ENCODE peak calls at places on chromosome 22, in seven cellular contexts. O is HCT116, Q is HepG2, N is mammary epithelial cell, W is suprapubic skin, S is heart right ventricle, V is GM13976. Y is an unnamed sample.

GRCh38 chr22:40183029-40183581 is 5.4 kb downstream of the TNRC6B start:
- DNase-seq in O (no peak), Q (peak; percentile 68), N (peak; percentile 50), W (no peak), S (no peak), V (no peak), Y (no peak)

GRCh38 chr22:39013923-39014722 is at the start of gene APOBEC3C:
- DNase-seq in O (peak; percentile 65), Q (peak; percentile 75), N (peak; percentile 86), W (peak; percentile 85), S (peak; percentile 65), V (peak; percentile 89), Y (peak; percentile 58)

GRCh38 chr22:27456696-27457503 is 344.7 kb downstream of the MN1 start:
- DNase-seq in O (no peak), Q (no peak), N (peak; percentile 94), W (no peak), S (no peak), V (no peak), Y (no peak)

GRCh38 chr22:40607506-40607905 is 29.0 kb downstream of the MRTFA start:
- DNase-seq in O (no peak), Q (no peak), N (no peak), W (no peak), S (no peak), V (no peak), Y (no peak)

GRCh38 chr22:24009227-24010017 is 1.7 kb upstream of the CABIN1 start:
- DNase-seq in O (no peak), Q (peak; percentile 97), N (no peak), W (no peak), S (no peak), V (no peak), Y (no peak)

GRCh38 chr22:35661377-35661937 is 13.2 kb downstream of the APOL6 start:
- DNase-seq in O (no peak), Q (no peak), N (peak; percentile 27), W (no peak), S (no peak), V (no peak), Y (no peak)

GRCh38 chr22:30212363-30212995 is 34.1 kb downstream of the LIF start:
- DNase-seq in O (peak; percentile 93), Q (peak; percentile 96), N (peak; percentile 99), W (no peak), S (peak; percentile 47), V (no peak), Y (no peak)

GRCh38 chr22:36330655-36331305 is 57.0 kb downstream of the MYH9 start:
- DNase-seq in O (no peak), Q (no peak), N (no peak), W (no peak), S (peak; percentile 64), V (no peak), Y (no peak)

GRCh38 chr22:39622881-39623367 is 52.4 kb downstream of the CACNA1I start:
- DNase-seq in O (peak; percentile 40), Q (peak; percentile 16), N (peak; percentile 11), W (no peak), S (peak; percentile 66), V (peak; percentile 83), Y (peak; percentile 84)

GRCh38 chr22:47232753-47233152 is 470.3 kb downstream of the TBC1D22A start:
- DNase-seq in O (no peak), Q (no peak), N (no peak), W (no peak), S (no peak), V (no peak), Y (no peak)

GRCh38 chr22:20728523-20729190 is 45.3 kb upstream of the SERPIND1 start:
- DNase-seq in O (no peak), Q (no peak), N (no peak), W (no peak), S (no peak), V (no peak), Y (no peak)

GRCh38 chr22:35323305-35323704 is 23.6 kb downstream of the TOM1 start:
- DNase-seq in O (no peak), Q (no peak), N (no peak), W (no peak), S (no peak), V (no peak), Y (no peak)

GRCh38 chr22:44895296-44896055 is 114.3 kb downstream of the PHF21B start:
- DNase-seq in O (no peak), Q (no peak), N (no peak), W (peak; percentile 52), S (no peak), V (peak; percentile 18), Y (no peak)

GRCh38 chr22:46546466-46547178 is 9.2 kb upstream of the CELSR1 start:
- DNase-seq in O (no peak), Q (no peak), N (peak; percentile 36), W (no peak), S (peak; percentile 82), V (no peak), Y (no peak)

GRCh38 chr22:42376721-42377177 is 55.5 kb downstream of the NFAM1 start:
- DNase-seq in O (no peak), Q (no peak), N (no peak), W (peak; percentile 94), S (peak; percentile 73), V (no peak), Y (peak; percentile 64)

GRCh38 chr22:34111210-34111824 is 191.0 kb upstream of the LARGE1 start:
- DNase-seq in O (no peak), Q (peak; percentile 22), N (peak; percentile 17), W (no peak), S (no peak), V (peak; percentile 55), Y (peak; percentile 46)
- TF ChIP-seq CTCF in O (peak; percentile 51), Q (peak; percentile 76), N (peak; percentile 72), W (no peak), S (peak; percentile 75), V (peak; percentile 55), Y (peak; percentile 77)

DNA sequence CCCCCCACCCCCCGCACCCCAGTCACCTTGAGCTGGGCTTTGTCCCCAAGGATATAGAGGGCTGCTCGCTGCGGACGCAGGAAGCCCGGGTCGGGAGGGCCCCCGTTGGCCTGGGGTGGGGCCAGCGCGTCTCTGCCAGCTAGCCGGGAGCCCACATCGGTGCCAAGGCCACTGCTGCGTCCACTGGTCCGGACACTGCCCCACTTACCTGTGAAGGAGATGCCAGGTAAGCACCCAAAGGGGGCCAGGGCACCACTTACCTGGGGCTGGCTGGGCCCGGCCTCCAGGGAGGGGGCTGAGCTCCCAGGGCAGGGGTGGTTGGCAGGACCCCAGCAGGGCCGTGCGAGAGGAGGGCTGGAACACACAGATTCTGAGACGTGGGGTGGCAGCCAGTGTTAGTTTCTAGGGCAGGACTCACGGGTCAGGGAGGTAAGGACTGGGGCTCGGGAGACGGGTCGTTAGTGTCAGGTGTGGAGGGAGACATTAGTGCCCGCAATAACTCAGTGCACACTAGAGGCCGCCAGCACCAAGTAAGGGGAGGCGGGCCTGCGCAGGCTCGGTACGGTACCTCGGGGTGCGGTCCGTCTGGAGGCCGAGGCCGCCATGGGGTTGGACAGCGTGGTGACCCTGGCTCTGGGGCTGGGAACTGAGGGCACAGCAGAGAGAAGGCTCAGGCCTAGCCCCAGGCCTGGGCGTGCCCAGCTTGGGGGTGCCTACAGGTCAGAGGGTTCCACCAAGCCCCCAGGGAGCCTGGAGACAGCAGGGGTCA is 18.2 kb downstream of the SBF1 start:
- DNase-seq in O (no peak), Q (no peak), N (no peak), W (no peak), S (no peak), V (no peak), Y (no peak)
- TF ChIP-seq CTCF in O (peak; percentile 53), Q (peak; percentile 64), N (peak; percentile 25), W (no peak), S (no peak), V (no peak), Y (no peak)

GRCh38 chr22:29030618-29031235 is 30.9 kb downstream of the C22orf31 start:
- DNase-seq in O (peak; percentile 89), Q (peak; percentile 93), N (peak; percentile 87), W (no peak), S (peak; percentile 71), V (peak; percentile 46), Y (peak; percentile 74)

GRCh38 chr22:29029202-29030000 is 32.2 kb downstream of the C22orf31 start:
- DNase-seq in O (no peak), Q (no peak), N (no peak), W (no peak), S (no peak), V (no peak), Y (no peak)

GRCh38 chr22:29028468-29028867 is 33.2 kb downstream of the C22orf31 start:
- DNase-seq in O (no peak), Q (no peak), N (no peak), W (no peak), S (no peak), V (no peak), Y (no peak)

GRCh38 chr22:29031236-29031982 is 30.2 kb downstream of the C22orf31 start:
- DNase-seq in O (peak; percentile 97), Q (peak; percentile 93), N (peak; percentile 96), W (no peak), S (peak; percentile 22), V (peak; percentile 35), Y (peak; percentile 33)

GRCh38 chr22:29030016-29030617 is 31.5 kb downstream of the C22orf31 start:
- DNase-seq in O (peak; percentile 50), Q (peak; percentile 72), N (peak; percentile 94), W (no peak), S (no peak), V (no peak), Y (no peak)
- TF ChIP-seq CTCF in O (peak; percentile 15), Q (peak; percentile 59), N (peak; percentile 32), W (no peak), S (no peak), V (no peak), Y (no peak)

GRCh38 chr22:28799834-28800307 is 498 bp downstream of the XBP1 start:
- DNase-seq in O (no peak), Q (no peak), N (peak; percentile 51), W (peak; percentile 84), S (peak; percentile 78), V (peak; percentile 61), Y (peak; percentile 68)

GRCh38 chr22:28799125-28799833 is 1.1 kb downstream of the XBP1 start:
- DNase-seq in O (peak; percentile 35), Q (peak; percentile 70), N (peak; percentile 96), W (peak; percentile 87), S (no peak), V (peak; percentile 43), Y (no peak)

GRCh38 chr22:28798810-28799124 is 1.6 kb downstream of the XBP1 start:
- DNase-seq in O (no peak), Q (no peak), N (no peak), W (no peak), S (no peak), V (no peak), Y (no peak)

GRCh38 chr22:28801845-28802594 is 1.7 kb upstream of the XBP1 start:
- DNase-seq in O (no peak), Q (peak; percentile 87), N (no peak), W (no peak), S (no peak), V (no peak), Y (no peak)

DNA sequence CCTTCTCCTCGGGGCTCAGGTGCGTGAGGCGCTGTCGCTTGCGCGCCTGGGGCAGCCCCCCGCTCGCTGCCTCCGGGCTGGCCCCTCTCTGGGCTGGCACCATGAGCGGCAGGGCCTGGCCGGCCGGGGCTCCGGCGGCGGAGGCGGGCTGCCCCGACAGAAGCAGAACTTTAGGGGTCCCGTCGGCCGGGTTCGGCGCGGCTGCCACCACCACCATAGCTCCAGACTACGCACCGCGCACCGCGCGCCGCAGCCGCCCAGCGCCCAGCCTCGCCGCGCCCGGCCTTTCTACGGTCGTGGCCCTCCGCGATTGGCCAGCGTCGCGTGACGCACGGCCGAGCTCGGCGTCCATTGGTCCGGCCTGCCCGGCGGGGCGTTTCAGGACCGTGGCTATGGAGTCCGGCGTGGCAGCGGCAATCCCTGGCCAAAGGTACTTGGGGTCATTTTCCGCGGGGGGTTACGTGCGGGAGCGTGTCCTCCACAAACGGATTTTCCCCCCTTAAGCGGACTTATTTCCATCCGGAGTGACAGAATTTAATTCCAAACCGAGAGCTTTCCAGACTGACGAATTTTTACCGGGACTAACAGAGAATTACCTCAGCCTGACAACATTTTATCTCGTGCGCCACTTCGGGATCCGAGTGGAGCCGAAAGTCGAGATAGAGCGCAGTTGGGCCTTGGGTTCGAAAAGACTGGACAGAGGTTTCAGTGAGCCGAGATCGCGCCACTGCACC is at the start of gene XBP1:
- DNase-seq in O (peak; percentile 79), Q (peak; percentile 89), N (peak; percentile 95), W (peak; percentile 97), S (peak; percentile 96), V (peak; percentile 97), Y (peak; percentile 93)
- TF ChIP-seq CTCF in O (no peak), Q (no peak), N (no peak), W (no peak), S (no peak), V (no peak), Y (no peak)

Y was measured in nephron progenitor cell.